ENCODE peak calls at places on chromosomes 4 and X, in nine cellular contexts. R, S, T, W, J, X, N, E and H are unnamed samples.
A peak's percentile ranks its signal among the peaks of the same experiment; 100 is the strongest.

GRCh38 chr4:5845035-5845905 is 47.6 kb downstream of the CRMP1 start:
- DNase-seq in R (no peak), S (no peak), T (no peak), W (no peak), J (no peak), X (no peak), N (no peak), E (no peak), H (no peak)

GRCh38 chr4:142818009-142818408 is 28.1 kb downstream of the INPP4B start:
- DNase-seq in R (no peak), S (no peak), T (no peak), W (no peak), J (peak; percentile 29), X (no peak), N (no peak), E (no peak), H (no peak)

GRCh38 chrX:30794497-30794896 is 94.6 kb downstream of the TAB3 start:
- DNase-seq in R (no peak), S (no peak), T (no peak), W (no peak), J (no peak), X (no peak), N (no peak), E (no peak), H (no peak)

GRCh38 chr4:112145820-112146813 is 863 bp downstream of the FAM241A start:
- DNase-seq in R (peak; percentile 45), S (peak; percentile 78), T (peak; percentile 64), W (peak; percentile 52), J (peak; percentile 38), X (peak; percentile 64), N (no peak), E (peak; percentile 53), H (peak; percentile 51)

GRCh38 chr4:55098805-55099204 is 26.6 kb downstream of the KDR start:
- DNase-seq in R (no peak), S (no peak), T (no peak), W (no peak), J (no peak), X (no peak), N (no peak), E (no peak), H (no peak)

GRCh38 chr4:37561803-37562207 is 124.4 kb downstream of the RELL1 start:
- DNase-seq in R (no peak), S (no peak), T (no peak), W (no peak), J (peak; percentile 77), X (no peak), N (no peak), E (no peak), H (peak; percentile 43)

GRCh38 chr4:52659016-52659721 is at the start of gene USP46:
- DNase-seq in R (peak; percentile 87), S (peak; percentile 91), T (peak; percentile 86), W (peak; percentile 52), J (peak; percentile 77), X (peak; percentile 87), N (peak; percentile 66), E (peak; percentile 79), H (peak; percentile 71)

GRCh38 chr4:47543331-47543730 is 58.3 kb downstream of the ATP10D start:
- DNase-seq in R (no peak), S (no peak), T (no peak), W (no peak), J (no peak), X (no peak), N (no peak), E (no peak), H (no peak)

GRCh38 chr4:41437264-41437566 is 100.7 kb upstream of the LIMCH1 start:
- DNase-seq in R (no peak), S (no peak), T (no peak), W (no peak), J (no peak), X (no peak), N (no peak), E (no peak), H (no peak)

GRCh38 chr4:56705373-56705772 is 24.3 kb upstream of the HOPX start:
- DNase-seq in R (no peak), S (no peak), T (no peak), W (no peak), J (no peak), X (no peak), N (no peak), E (no peak), H (no peak)

GRCh38 chr4:143377635-143378099 is 41.0 kb downstream of the GAB1 start:
- DNase-seq in R (no peak), S (no peak), T (no peak), W (no peak), J (no peak), X (no peak), N (no peak), E (no peak), H (no peak)

GRCh38 chrX:30283456-30284200 is 25.6 kb downstream of the NR0B1 start:
- DNase-seq in R (no peak), S (no peak), T (no peak), W (no peak), J (peak; percentile 91), X (no peak), N (no peak), E (no peak), H (peak; percentile 55)

GRCh38 chr4:156633846-156634245 is 337.8 kb downstream of the PDGFC start:
- DNase-seq in R (no peak), S (no peak), T (no peak), W (no peak), J (no peak), X (no peak), N (no peak), E (no peak), H (no peak)

GRCh38 chrX:25013593-25014365 is 2.0 kb downstream of the ARX start:
- DNase-seq in R (no peak), S (no peak), T (peak; percentile 64), W (no peak), J (no peak), X (no peak), N (no peak), E (no peak), H (no peak)

GRCh38 chr4:70979445-70980008 is 13.9 kb upstream of the DCK start:
- DNase-seq in R (no peak), S (no peak), T (no peak), W (no peak), J (no peak), X (no peak), N (no peak), E (no peak), H (no peak)

GRCh38 chr4:22959483-22959882 is 266.7 kb downstream of the GBA3 start:
- DNase-seq in R (no peak), S (no peak), T (no peak), W (no peak), J (no peak), X (no peak), N (no peak), E (no peak), H (no peak)

GRCh38 chr4:37973481-37973880 is 13.3 kb downstream of the PTTG2 start:
- DNase-seq in R (no peak), S (no peak), T (no peak), W (no peak), J (no peak), X (no peak), N (no peak), E (no peak), H (no peak)

DNA sequence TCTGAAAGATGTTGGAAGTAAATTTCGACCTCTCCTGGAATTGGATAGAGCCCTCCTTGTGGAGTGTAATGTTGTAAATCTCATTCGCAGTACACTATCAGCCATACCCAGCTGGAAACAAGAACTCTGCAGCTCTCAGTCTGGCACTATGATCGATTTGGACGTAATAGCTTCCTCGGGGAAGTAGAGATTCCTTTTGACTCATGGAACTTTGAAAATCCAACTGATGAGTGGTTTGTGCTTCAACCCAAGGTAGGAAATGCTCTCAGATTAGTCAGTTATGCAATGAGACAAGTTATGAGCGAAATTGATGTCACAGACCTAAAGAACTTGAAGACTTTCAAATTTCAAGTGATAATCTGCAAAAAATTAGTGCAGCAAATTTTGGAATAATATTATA is 103.9 kb downstream of the SYTL5 start:
- DNase-seq in R (no peak), S (no peak), T (no peak), W (no peak), J (no peak), X (no peak), N (no peak), E (no peak), H (no peak)
- H3K4me3 ChIP-seq in R (no peak overlapping the region), S (no peak overlapping the region), T (no peak overlapping the region), W (no peak overlapping the region), J (no peak overlapping the region), X (no peak overlapping the region), N (no peak overlapping the region), E (no peak overlapping the region), H (no peak overlapping the region)

DNA sequence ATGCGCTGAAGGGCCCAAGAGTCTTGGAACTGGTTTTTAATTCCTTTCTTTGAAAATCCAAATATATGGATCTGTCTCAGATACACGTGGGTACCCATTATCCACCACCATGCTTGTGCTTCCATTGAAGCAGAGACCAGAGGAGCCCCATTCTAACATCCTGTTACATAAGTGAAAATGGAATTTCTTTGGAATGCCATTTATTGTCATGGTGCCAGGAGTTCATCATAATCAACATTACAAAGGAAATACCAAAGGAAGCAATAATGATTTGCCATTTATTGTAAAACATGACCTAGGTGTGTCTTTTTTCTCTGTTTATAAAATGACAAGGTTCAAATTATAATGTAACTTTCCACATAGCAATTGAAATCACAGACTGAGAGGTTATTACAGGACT is 61.7 kb downstream of the PALLD start:
- DNase-seq in R (no peak), S (no peak), T (no peak), W (no peak), J (peak; percentile 78), X (no peak), N (no peak), E (no peak), H (no peak)
- H3K4me1 ChIP-seq in R (peaks cover 85% of the 10 kb centered on the region), S (peaks cover 6% of the 10 kb centered on the region), T (no peaks in the 10 kb centered on the region), W (no peaks in the 10 kb centered on the region), J (peaks cover 49% of the 10 kb centered on the region), X (peaks cover 4% of the 10 kb centered on the region), N (peaks cover 54% of the 10 kb centered on the region), E (no peaks in the 10 kb centered on the region), H (peaks cover 50% of the 10 kb centered on the region)

DNA sequence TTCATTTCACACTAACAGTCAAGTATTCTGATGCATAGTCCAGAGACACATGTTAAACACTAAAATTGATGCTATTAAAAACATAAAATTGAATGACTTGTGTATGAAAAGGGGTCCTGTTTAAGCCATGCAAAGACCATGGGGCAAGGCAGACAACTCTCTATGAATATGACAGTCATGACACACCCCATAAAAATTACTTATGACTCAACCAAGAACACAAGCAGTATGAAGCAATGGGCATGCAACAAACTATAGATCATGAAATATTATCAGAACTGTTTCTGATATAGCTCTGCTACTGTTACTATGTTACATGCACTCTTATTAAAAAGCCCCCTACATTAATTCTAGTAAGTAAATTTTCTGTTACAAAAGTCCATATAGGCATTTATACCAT is 57.5 kb upstream of the ZCCHC13 start:
- DNase-seq in R (no peak), S (no peak), T (no peak), W (no peak), J (peak; percentile 56), X (no peak), N (no peak), E (no peak), H (no peak)
- H3K4me3 ChIP-seq in R (no peak overlapping the region), S (no peak overlapping the region), T (no peak overlapping the region), W (no peak overlapping the region), J (no peak overlapping the region), X (no peak overlapping the region), N (no peak overlapping the region), E (no peak overlapping the region), H (no peak overlapping the region)

DNA sequence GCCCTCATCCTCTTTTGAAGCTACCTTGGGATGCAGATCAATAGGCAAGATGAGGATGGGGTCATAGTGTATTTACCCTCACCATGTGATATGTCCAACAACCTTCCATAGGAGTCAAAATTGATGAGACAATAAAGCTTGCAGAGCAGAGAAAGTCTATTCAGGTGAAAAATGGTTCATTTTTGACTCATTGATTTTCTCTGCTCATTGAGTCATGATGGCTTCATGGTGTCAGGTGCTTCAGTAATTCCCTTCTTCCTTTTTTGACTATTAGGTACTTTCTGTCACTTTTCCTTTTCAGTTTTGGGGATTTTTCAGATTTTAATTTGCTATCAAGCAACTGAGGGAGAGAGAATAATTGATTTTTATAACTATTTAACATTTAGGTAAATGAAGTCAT is 55.9 kb upstream of the IL2 start:
- DNase-seq in R (no peak), S (no peak), T (no peak), W (no peak), J (no peak), X (no peak), N (no peak), E (no peak), H (no peak)
- H3K4me1 ChIP-seq in R (no peaks in the 10 kb centered on the region), S (no peaks in the 10 kb centered on the region), T (no peaks in the 10 kb centered on the region), W (no peaks in the 10 kb centered on the region), J (peaks cover 10% of the 10 kb centered on the region), X (no peaks in the 10 kb centered on the region), N (no peaks in the 10 kb centered on the region), E (no peaks in the 10 kb centered on the region), H (no peaks in the 10 kb centered on the region)